ENCODE peak calls at places on chromosomes 7 and 10, in seven cellular contexts. Y, D, K, L, I, A and G are unnamed samples.
A peak's percentile ranks its signal among the peaks of the same experiment; 100 is the strongest.

GRCh38 chr10:45375101-45375500 is 1.1 kb downstream of the ALOX5 start:
- DNase-seq in Y (no peak), D (no peak), K (no peak), L (no peak), I (no peak), A (no peak), G (no peak)

GRCh38 chr7:41921453-41921912 is 218.6 kb upstream of the INHBA start:
- DNase-seq in Y (no peak), D (no peak), K (no peak), L (no peak), I (no peak), A (no peak), G (no peak)

GRCh38 chr10:89644691-89644966 is 413 bp downstream of the PANK1 start:
- DNase-seq in Y (no peak), D (peak; percentile 74), K (no peak), L (no peak), I (no peak), A (no peak), G (no peak)

GRCh38 chr7:12386237-12386839 is 17.3 kb downstream of the VWDE start:
- DNase-seq in Y (no peak), D (no peak), K (peak; percentile 40), L (no peak), I (no peak), A (no peak), G (no peak)

GRCh38 chr7:33887576-33887975 is 17.8 kb upstream of the BMPER start:
- DNase-seq in Y (no peak), D (no peak), K (no peak), L (no peak), I (no peak), A (no peak), G (no peak)

GRCh38 chr7:87325576-87326370 is 19.7 kb upstream of the CROT start:
- DNase-seq in Y (no peak), D (no peak), K (no peak), L (no peak), I (no peak), A (no peak), G (no peak)

GRCh38 chr10:16689636-16690035 is 127.6 kb downstream of the RSU1 start:
- DNase-seq in Y (no peak), D (no peak), K (no peak), L (no peak), I (no peak), A (no peak), G (no peak)

GRCh38 chr7:98294798-98295382 is 13.4 kb downstream of the BRI3 start:
- DNase-seq in Y (peak; percentile 84), D (peak; percentile 48), K (peak; percentile 82), L (no peak), I (peak; percentile 54), A (peak; percentile 73), G (peak; percentile 36)

GRCh38 chr7:108026116-108026515 is 23.2 kb upstream of the LAMB1 start:
- DNase-seq in Y (no peak), D (no peak), K (no peak), L (no peak), I (no peak), A (no peak), G (no peak)

GRCh38 chr7:132171130-132171576 is 405.1 kb downstream of the PLXNA4 start:
- DNase-seq in Y (no peak), D (no peak), K (no peak), L (no peak), I (no peak), A (no peak), G (no peak)

GRCh38 chr7:158613481-158613880 is 25.9 kb upstream of the PTPRN2 start:
- DNase-seq in Y (no peak), D (no peak), K (no peak), L (peak; percentile 50), I (no peak), A (no peak), G (no peak)

GRCh38 chr7:151859948-151860685 is 16.8 kb downstream of the PRKAG2 start:
- DNase-seq in Y (no peak), D (no peak), K (no peak), L (no peak), I (no peak), A (no peak), G (no peak)

GRCh38 chr7:129122751-129123516 is 21.6 kb upstream of the TSPAN33 start:
- DNase-seq in Y (no peak), D (no peak), K (no peak), L (no peak), I (peak; percentile 10), A (no peak), G (no peak)

GRCh38 chr7:80795174-80795573 is 123.7 kb downstream of the SEMA3C start:
- DNase-seq in Y (no peak), D (no peak), K (no peak), L (no peak), I (no peak), A (no peak), G (no peak)

GRCh38 chr10:59362184-59362966 is at the start of gene FAM13C:
- DNase-seq in Y (peak; percentile 84), D (peak; percentile 46), K (peak; percentile 81), L (no peak), I (peak; percentile 54), A (peak; percentile 70), G (peak; percentile 69)

GRCh38 chr10:75612904-75613684 is 181.7 kb downstream of the LRMDA start:
- DNase-seq in Y (no peak), D (no peak), K (no peak), L (no peak), I (no peak), A (no peak), G (no peak)

GRCh38 chr7:150716939-150717338 is 526 bp downstream of the GIMAP1 start:
- DNase-seq in Y (no peak), D (no peak), K (no peak), L (no peak), I (no peak), A (no peak), G (no peak)

GRCh38 chr7:150715293-150715692 is 1.1 kb upstream of the GIMAP1 start:
- DNase-seq in Y (no peak), D (no peak), K (no peak), L (no peak), I (no peak), A (no peak), G (no peak)

GRCh38 chr7:150715738-150716137 is 675 bp upstream of the GIMAP1 start:
- DNase-seq in Y (no peak), D (no peak), K (no peak), L (no peak), I (no peak), A (no peak), G (no peak)

GRCh38 chr7:150717821-150718420 is 1.5 kb downstream of the GIMAP1 start:
- DNase-seq in Y (no peak), D (no peak), K (no peak), L (no peak), I (no peak), A (no peak), G (no peak)

DNA sequence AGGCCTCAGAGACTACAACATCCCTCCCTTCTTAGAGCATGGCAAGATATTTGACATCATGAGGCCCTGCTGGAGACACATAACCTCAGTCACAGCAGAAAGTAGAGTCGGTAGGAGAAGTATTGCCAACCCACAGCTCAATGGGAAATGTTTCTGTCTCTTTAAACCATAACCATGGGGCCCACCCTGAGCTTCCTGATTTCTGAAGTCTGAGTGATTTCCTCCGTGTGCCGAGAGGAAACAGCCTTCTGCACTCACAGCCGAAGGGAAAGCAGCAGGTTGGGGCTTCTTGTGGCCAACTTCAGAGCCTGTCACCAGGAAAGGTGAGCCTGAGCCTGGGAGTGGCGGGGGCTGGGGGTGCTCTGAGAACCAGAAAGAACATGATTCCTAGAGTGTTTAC is at the start of gene GIMAP1:
- DNase-seq in Y (no peak), D (no peak), K (no peak), L (no peak), I (no peak), A (no peak), G (no peak)
- H3K27ac ChIP-seq in Y (no peak within 1 kb of the TSS), D (no peak within 1 kb of the TSS), K (no peak within 1 kb of the TSS), L (no peak within 1 kb of the TSS), I (no peak within 1 kb of the TSS), A (no peak within 1 kb of the TSS), G (peak within 1 kb of the TSS; percentile 22)

DNA sequence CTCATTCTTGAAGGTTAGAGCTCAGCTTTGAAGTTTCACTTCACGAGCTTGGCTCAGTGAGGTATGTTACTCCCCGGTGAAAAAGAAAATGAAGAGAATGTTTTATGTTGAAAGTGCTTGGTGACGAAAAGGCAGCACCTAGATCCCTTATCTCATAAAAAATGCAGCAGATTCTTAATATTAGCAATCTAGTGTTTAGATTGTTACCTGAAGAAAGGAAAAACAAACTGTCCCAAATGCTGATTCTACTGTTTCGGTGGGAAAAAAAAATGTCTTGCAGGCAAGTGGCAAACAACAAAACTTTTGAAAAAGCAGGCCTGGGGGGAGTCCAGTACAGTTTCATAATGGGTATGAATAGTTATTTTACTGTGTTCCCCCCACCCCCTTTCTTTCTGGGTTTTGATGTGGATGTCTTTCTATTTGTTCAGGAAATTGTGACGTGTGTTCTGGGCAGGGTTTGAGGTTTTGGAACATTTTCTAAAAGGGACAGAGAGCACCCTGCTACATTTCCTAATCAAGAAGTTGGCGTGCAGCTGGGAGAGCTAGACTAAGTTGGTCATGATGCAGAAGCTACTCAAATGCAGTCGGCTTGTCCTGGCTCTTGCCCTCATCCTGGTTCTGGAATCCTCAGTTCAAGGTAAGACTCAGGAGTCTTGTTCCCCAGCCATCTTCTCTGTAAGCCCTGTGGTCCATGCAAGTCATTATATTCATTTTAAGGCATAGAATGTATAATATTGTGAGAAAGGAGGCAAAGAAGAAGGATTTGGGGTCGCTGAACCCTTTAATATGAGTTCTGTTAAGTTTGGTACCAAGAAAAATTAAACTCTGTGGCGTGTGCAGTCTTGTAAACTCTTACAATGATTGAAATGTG is at the start of gene SRGN:
- DNase-seq in Y (no peak), D (peak; percentile 62), K (no peak), L (no peak), I (peak; percentile 82), A (peak; percentile 99), G (no peak)
- H3K27ac ChIP-seq in Y (no peak within 1 kb of the TSS), D (peak within 1 kb of the TSS; percentile 73), K (no peak within 1 kb of the TSS), L (no peak within 1 kb of the TSS), I (peak within 1 kb of the TSS; percentile 75), A (peak within 1 kb of the TSS; percentile 77), G (peak within 1 kb of the TSS; percentile 76)

DNA sequence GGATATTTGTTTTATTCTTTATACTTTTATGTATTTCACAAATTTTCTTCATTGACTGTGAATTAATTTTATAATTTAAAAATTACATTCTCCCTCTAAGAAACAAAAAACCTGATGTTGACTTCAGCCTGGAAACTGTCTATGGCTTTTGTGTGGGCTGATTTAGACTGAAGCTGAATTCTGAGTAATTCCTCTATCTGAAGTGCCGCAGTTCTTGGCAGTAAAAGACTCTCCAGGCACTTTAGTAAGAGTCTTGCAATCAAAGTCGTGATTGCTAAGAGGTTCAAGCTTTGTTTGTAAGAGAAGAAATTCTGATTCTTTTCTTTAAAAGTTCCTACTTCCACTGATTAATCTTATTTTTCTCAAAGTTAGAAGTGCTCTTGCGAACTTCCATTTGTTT is 3.4 kb upstream of the CEP41 start:
- DNase-seq in Y (no peak), D (no peak), K (peak; percentile 13), L (no peak), I (no peak), A (no peak), G (no peak)
- H3K27ac ChIP-seq in Y (no peak overlapping the region), D (no peak overlapping the region), K (no peak overlapping the region), L (no peak overlapping the region), I (no peak overlapping the region), A (no peak overlapping the region), G (no peak overlapping the region)

DNA sequence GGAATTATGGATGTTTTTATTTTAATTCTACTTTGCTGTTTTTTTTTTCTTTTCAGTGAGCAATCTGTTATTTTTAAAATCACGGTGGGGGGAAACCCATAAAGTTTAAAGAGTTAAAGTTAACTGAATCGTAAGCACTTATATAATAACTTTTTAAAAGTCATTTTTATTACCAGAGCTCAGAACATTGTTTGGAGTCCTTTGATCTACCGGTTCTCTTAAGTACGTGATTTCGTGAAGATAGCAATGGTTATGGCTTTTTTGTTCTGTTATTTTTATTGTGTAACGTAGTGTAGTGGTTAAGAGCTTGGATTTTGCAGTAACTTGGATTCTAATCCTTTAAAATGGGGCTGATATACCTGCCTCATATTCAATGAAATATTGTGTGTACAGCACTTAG is 57.4 kb downstream of the NHLRC2 start:
- DNase-seq in Y (no peak), D (no peak), K (no peak), L (no peak), I (no peak), A (no peak), G (no peak)
- H3K27ac ChIP-seq in Y (no peak overlapping the region), D (no peak overlapping the region), K (no peak overlapping the region), L (peak overlapping the region; percentile 16), I (no peak overlapping the region), A (no peak overlapping the region), G (no peak overlapping the region)